ENCODE peak calls at places on chromosomes 7 and 10, in ten cellular contexts. X is chondrocyte, E is Peyer's patch, L is GM12865, K is heart left ventricle, U is suprapubic skin, G is AG04450, Z is heart right ventricle, F is mammary epithelial cell, V is cardiac fibroblast. H is an unnamed sample.

GRCh38 chr7:150732786-150733733 is 4.2 kb upstream of the GIMAP5 start:
- DNase-seq in K (no peak), V (no peak), U (no peak), X (no peak), Z (no peak), F (no peak), L (no peak), E (no peak), G (no peak), H (no peak)

GRCh38 chr7:4470246-4470645 is 211.8 kb upstream of the FOXK1 start:
- DNase-seq in E (no peak), U (no peak), F (no peak), X (no peak), G (no peak), Z (no peak), V (no peak), L (no peak), K (no peak), H (no peak)

GRCh38 chr10:127033569-127034175 is 128.4 kb downstream of the DOCK1 start:
- DNase-seq in V (no peak), U (no peak), K (no peak), G (no peak), X (no peak), Z (no peak), F (peak), L (no peak), E (no peak), H (no peak)

GRCh38 chr7:151774951-151775350 is 102.0 kb downstream of the PRKAG2 start:
- DNase-seq in Z (no peak), E (no peak), L (no peak), G (no peak), X (peak), V (no peak), K (peak), U (no peak), F (no peak), H (no peak)

GRCh38 chr10:44016101-44016500 is 367.4 kb upstream of the ZNF32 start:
- DNase-seq in U (no peak), K (no peak), G (no peak), Z (no peak), X (no peak), L (no peak), F (no peak), E (no peak), V (no peak), H (no peak)

GRCh38 chr7:47327698-47328391 is 254.1 kb downstream of the TNS3 start:
- DNase-seq in X (no peak), L (no peak), V (peak), F (peak), U (no peak), G (peak), K (peak), Z (peak), E (peak), H (no peak)

GRCh38 chr10:94630017-94630688 is 53.4 kb upstream of the CYP2C18 start:
- DNase-seq in F (peak), Z (no peak), V (peak), G (peak), K (no peak), L (peak), E (no peak), U (no peak), X (no peak), H (no peak)

GRCh38 chr7:134435161-134435920 is 23.6 kb downstream of the AKR1B1 start:
- DNase-seq in K (no peak), G (no peak), L (no peak), E (no peak), F (peak), Z (no peak), X (no peak), V (no peak), U (no peak), H (no peak)

GRCh38 chr7:105990726-105991465 is 27.8 kb downstream of the CDHR3 start:
- DNase-seq in F (no peak), L (no peak), V (peak), Z (no peak), K (no peak), X (no peak), U (no peak), E (no peak), G (no peak), H (no peak)

GRCh38 chr7:46215987-46216567 is 295.0 kb upstream of the IGFBP3 start:
- DNase-seq in V (peak), X (no peak), L (no peak), U (no peak), Z (peak), G (no peak), F (peak), E (no peak), K (peak), H (no peak)

GRCh38 chr10:13371879-13372470 is 23.9 kb upstream of the SEPHS1 start:
- DNase-seq in F (peak), G (peak), V (peak), K (peak), L (peak), U (no peak), X (no peak), E (peak), Z (peak), H (peak)

GRCh38 chr7:135160858-135161653 is 9.5 kb downstream of the CYREN start:
- DNase-seq in K (peak), F (no peak), L (no peak), G (no peak), E (no peak), Z (no peak), U (no peak), X (no peak), V (no peak), H (no peak)

GRCh38 chr7:36597099-36597773 is 127.1 kb downstream of the AOAH start:
- DNase-seq in V (no peak), L (no peak), K (no peak), E (no peak), X (no peak), U (no peak), F (peak), G (no peak), Z (no peak), H (no peak)

GRCh38 chr10:15609291-15609690 is 110.4 kb downstream of the ITGA8 start:
- DNase-seq in Z (no peak), K (no peak), E (no peak), F (no peak), L (no peak), V (no peak), G (no peak), X (no peak), U (no peak), H (no peak)

GRCh38 chr10:132684164-132684891 is 101.6 kb downstream of the NKX6-2 start:
- DNase-seq in V (no peak), X (peak), U (peak), E (no peak), G (no peak), Z (no peak), L (no peak), F (peak), K (peak), H (peak)

GRCh38 chr10:77983384-77984341 is 45.7 kb downstream of the POLR3A start:
- DNase-seq in G (peak), Z (no peak), V (peak), E (no peak), U (no peak), X (no peak), K (no peak), F (no peak), L (no peak), H (no peak)

GRCh38 chr7:157690833-157691382 is 354.1 kb downstream of the DNAJB6 start:
- DNase-seq in K (peak), V (peak), X (no peak), Z (peak), G (no peak), U (peak), F (peak), E (no peak), L (no peak), H (peak)

GRCh38 chr10:80701706-80702105 is 164.0 kb downstream of the SH2D4B start:
- DNase-seq in V (no peak), X (no peak), Z (no peak), G (no peak), L (no peak), U (no peak), F (no peak), K (no peak), E (no peak), H (no peak)

GRCh38 chr7:22183522-22184280 is 173.3 kb downstream of the RAPGEF5 start:
- DNase-seq in V (no peak), Z (no peak), U (no peak), X (no peak), K (no peak), L (no peak), E (no peak), F (no peak), G (no peak), H (no peak)

GRCh38 chr7:129363-130221 is 62.8 kb upstream of the FAM20C start:
- DNase-seq in Z (no peak), L (no peak), K (no peak), F (no peak), G (no peak), U (no peak), V (peak), X (no peak), E (no peak), H (no peak)

GRCh38 chr10:82564353-82565218 is 689.6 kb downstream of the NRG3 start:
- DNase-seq in K (no peak), L (no peak), F (no peak), G (no peak), U (no peak), E (no peak), V (no peak), X (no peak), Z (no peak), H (no peak)

GRCh38 chr10:84424731-84425165 is 96.4 kb downstream of the CCSER2 start:
- DNase-seq in U (peak), K (peak), X (no peak), E (no peak), Z (peak), V (peak), L (no peak), F (peak), G (peak), H (no peak)

GRCh38 chr10:109203616-109204375 is 719.5 kb downstream of the XPNPEP1 start:
- DNase-seq in G (no peak), E (no peak), X (no peak), U (no peak), F (peak), Z (no peak), V (no peak), L (no peak), K (no peak), H (no peak)

GRCh38 chr10:62352356-62352963 is 21.7 kb upstream of the ZNF365 start:
- DNase-seq in X (no peak), G (no peak), K (no peak), V (no peak), E (no peak), F (peak), L (no peak), U (no peak), Z (no peak), H (no peak)

GRCh38 chr10:76139431-76139830 is 708.0 kb downstream of the LRMDA start:
- DNase-seq in E (no peak), K (no peak), Z (no peak), G (no peak), F (no peak), U (no peak), X (no peak), L (no peak), V (no peak), H (no peak)

GRCh38 chr10:60921631-60922030 is 22.4 kb downstream of the RHOBTB1 start:
- DNase-seq in K (no peak), G (no peak), F (no peak), X (no peak), L (no peak), V (no peak), Z (no peak), E (no peak), U (no peak), H (no peak)

GRCh38 chr10:24678757-24679156 is 44.9 kb downstream of the ARHGAP21 start:
- DNase-seq in E (no peak), F (no peak), Z (no peak), K (no peak), U (no peak), G (no peak), V (no peak), X (no peak), L (no peak), H (no peak)

GRCh38 chr7:159097661-159098423 is 46.8 kb downstream of the VIPR2 start:
- DNase-seq in K (peak), G (no peak), X (peak), L (no peak), U (peak), Z (no peak), V (no peak), E (no peak), F (no peak), H (no peak)

GRCh38 chr10:122949296-122949695 is 4.7 kb downstream of the C10orf88 start:
- DNase-seq in F (peak), U (no peak), E (no peak), V (no peak), K (no peak), Z (no peak), L (no peak), G (no peak), X (no peak), H (no peak)

GRCh38 chr7:24743471-24743870 is 13.8 kb downstream of the GSDME start:
- DNase-seq in F (no peak), V (no peak), U (no peak), G (no peak), Z (no peak), L (no peak), K (no peak), E (no peak), X (no peak), H (no peak)

GRCh38 chr7:148747274-148747673 is 48.6 kb downstream of the CUL1 start:
- DNase-seq in U (no peak), F (peak), L (peak), X (no peak), V (no peak), K (no peak), E (no peak), Z (no peak), G (no peak), H (no peak)

GRCh38 chr7:29968683-29969457 is 20.7 kb downstream of the SCRN1 start:
- DNase-seq in V (peak), K (no peak), U (no peak), X (no peak), Z (no peak), L (no peak), E (no peak), F (peak), G (peak), H (no peak)

GRCh38 chr7:36116347-36117200 is 36.5 kb upstream of the EEPD1 start:
- DNase-seq in F (peak), Z (no peak), X (no peak), L (no peak), U (no peak), K (no peak), V (no peak), G (no peak), E (no peak), H (no peak)

GRCh38 chr7:1713502-1714484 is 43.7 kb downstream of the ELFN1 start:
- DNase-seq in G (no peak), K (peak), F (no peak), X (peak), L (no peak), V (no peak), E (no peak), U (no peak), Z (peak), H (no peak)

GRCh38 chr10:88158506-88159123 is 295.2 kb downstream of the PTEN start:
- DNase-seq in X (no peak), Z (no peak), U (no peak), V (no peak), F (no peak), E (no peak), G (no peak), K (no peak), L (no peak), H (no peak)

GRCh38 chr7:97269741-97270140 is 152.2 kb downstream of the SDHAF3 start:
- DNase-seq in L (no peak), Z (no peak), E (no peak), G (no peak), F (no peak), V (peak), U (no peak), K (no peak), X (no peak), H (no peak)

DNA sequence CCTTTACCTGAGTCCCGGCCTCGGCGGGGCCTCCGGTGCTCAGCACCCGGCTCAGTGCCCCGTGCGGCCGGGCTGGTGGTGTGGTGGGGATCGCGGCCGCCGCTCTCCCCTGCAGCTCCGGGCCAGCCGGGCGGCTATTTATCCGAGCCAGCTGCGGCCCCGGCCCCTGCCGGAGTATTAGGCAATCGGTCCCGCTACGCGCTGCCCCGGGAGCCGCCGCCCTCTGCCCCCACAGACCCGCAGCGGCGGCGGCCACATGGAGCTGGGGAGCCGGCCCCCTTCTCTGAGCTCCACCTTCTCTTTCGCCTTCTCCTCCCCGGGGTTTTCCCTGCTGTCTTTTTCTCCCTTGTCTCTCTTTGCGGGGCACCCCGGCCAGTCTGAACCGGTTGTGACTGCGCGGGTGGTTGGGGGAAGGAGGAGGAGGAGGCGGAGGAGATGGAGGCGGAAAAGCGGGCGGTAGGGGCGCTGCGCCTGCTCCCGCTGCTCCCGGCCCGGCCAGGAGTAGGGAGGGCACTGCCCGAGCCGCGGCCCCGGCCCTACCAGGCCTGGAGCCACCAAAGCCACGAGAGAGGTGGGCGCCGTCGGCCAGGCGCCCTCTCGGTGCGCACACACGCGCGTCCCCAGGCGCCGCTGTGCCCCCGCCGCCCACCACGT is at the start of gene SLC16A9:
- DNase-seq in V (peak), U (no peak), G (no peak), E (no peak), F (peak), L (peak), Z (peak), X (no peak), K (peak), H (no peak)
- TF ChIP-seq CTCF in V (peak), U (peak), G (peak), E (peak), F (peak), L (peak), Z (peak), X (peak), K (peak), H (no peak)

GRCh38 chr7:67618569-67619543 is 622.2 kb downstream of the TYW1 start:
- DNase-seq in V (peak), G (no peak), Z (peak), E (no peak), L (no peak), U (no peak), K (peak), X (no peak), F (no peak), H (no peak)
- TF ChIP-seq CTCF in V (no peak), G (no peak), Z (no peak), E (no peak), L (no peak), U (no peak), K (peak), X (peak), F (no peak), H (no peak)

GRCh38 chr7:8443871-8444756 is 10.7 kb downstream of the NXPH1 start:
- DNase-seq in F (no peak), E (no peak), U (no peak), V (no peak), G (no peak), L (no peak), K (no peak), X (no peak), Z (no peak), H (no peak)
- TF ChIP-seq CTCF in F (no peak), E (no peak), U (no peak), V (peak), G (no peak), L (no peak), K (no peak), X (peak), Z (no peak), H (no peak)

DNA sequence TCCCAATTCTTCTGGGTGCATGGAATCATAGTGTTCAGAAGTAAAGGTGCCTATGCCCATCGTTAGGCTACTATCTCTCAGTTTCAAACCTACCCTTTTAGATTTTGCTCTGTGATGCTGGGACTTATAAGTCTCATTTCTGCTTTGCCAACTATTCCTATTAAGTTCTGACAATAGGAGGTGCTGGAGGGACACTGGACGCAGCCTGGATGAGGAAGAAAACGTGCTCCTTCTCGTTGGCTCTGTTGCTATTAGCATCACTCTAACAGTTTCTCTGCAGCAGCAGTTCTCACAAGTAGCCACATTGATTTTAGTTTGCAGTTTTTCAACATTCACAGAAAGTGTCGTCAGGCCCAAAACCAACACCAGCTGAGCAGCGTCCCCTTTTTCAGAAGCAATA is 72.4 kb downstream of the ABCC2 start:
- DNase-seq in V (peak), X (no peak), Z (no peak), L (peak), F (no peak), U (no peak), G (peak), K (no peak), E (no peak), H (no peak)
- TF ChIP-seq CTCF in V (peak), X (peak), Z (peak), L (no peak), F (no peak), U (peak), G (peak), K (peak), E (peak), H (no peak)

DNA sequence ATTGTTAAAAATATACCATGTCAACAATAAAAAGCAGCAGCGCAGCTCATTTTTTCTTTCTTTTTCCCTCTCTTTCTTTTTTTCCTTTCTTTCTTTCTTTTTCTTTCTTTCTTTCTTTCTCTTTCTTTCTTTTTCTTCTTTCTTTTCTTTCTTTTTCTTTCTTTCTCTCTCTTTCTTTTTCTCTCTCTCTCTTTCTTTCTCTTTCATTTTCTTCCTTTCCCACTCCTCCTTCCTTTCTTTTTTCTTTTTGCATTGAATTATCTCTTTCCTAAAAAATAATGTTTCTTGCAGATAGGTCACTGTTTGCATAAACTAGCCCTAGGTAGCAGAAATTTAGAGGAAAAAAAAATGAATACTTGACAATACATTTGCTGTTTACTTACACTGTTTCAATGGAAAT is 755.1 kb upstream of the COBL start:
- DNase-seq in V (no peak), G (no peak), K (no peak), X (no peak), Z (no peak), E (no peak), F (no peak), L (no peak), U (no peak), H (no peak)
- TF ChIP-seq CTCF in V (no peak), G (no peak), K (no peak), X (no peak), Z (no peak), E (no peak), F (no peak), L (no peak), U (no peak), H (no peak)

H was measured in natural killer cell.